ENCODE peak calls at places on chromosomes 7 and 10, in eight cellular contexts. D is naive B cell; F is AG09309; A is posterior vena cava; T is colonic mucosa; Q is pons; W is activated gamma-delta T cell treated with anti-CD3 and anti-CD28 coated beads, Interleukin-2, amount 50 U/mL, for 16 hours; S is H9. L is an unnamed sample.
A peak's percentile ranks its signal among the peaks of the same experiment; 100 is the strongest.

GRCh38 chr10:132978542-132978941 is 36.2 kb upstream of the CFAP46 start:
- DNase-seq in D (no peak), F (no peak), A (peak; percentile 34), T (no peak), Q (no peak), W (no peak), S (no peak), L (no peak)

GRCh38 chr10:132608511-132609195 is 71.1 kb downstream of the INPP5A start:
- DNase-seq in D (no peak), F (no peak), A (peak; percentile 65), T (no peak), Q (no peak), W (no peak), S (no peak), L (no peak)

GRCh38 chr7:74544706-74545469 is 91.2 kb downstream of the GTF2IRD1 start:
- DNase-seq in D (no peak), F (no peak), A (no peak), T (peak; percentile 76), Q (peak; percentile 23), W (no peak), S (peak; percentile 70), L (no peak)

GRCh38 chr7:79454325-79454960 is 976 bp upstream of the MAGI2 start:
- DNase-seq in D (no peak), F (no peak), A (peak; percentile 82), T (no peak), Q (no peak), W (no peak), S (peak; percentile 44), L (no peak)

GRCh38 chr10:17747883-17748550 is 4.0 kb upstream of the TMEM236 start:
- DNase-seq in D (no peak), F (no peak), A (no peak), T (no peak), Q (no peak), W (no peak), S (no peak), L (no peak)

GRCh38 chr10:5563237-5563961 is 38.6 kb downstream of the CALML3 start:
- DNase-seq in D (no peak), F (no peak), A (peak; percentile 71), T (no peak), Q (no peak), W (no peak), S (no peak), L (no peak)

GRCh38 chr10:98012654-98013053 is 17.8 kb downstream of the CRTAC1 start:
- DNase-seq in D (no peak), F (no peak), A (no peak), T (no peak), Q (no peak), W (no peak), S (no peak), L (no peak)

GRCh38 chr10:57098146-57098545 is 737.1 kb upstream of the ZWINT start:
- DNase-seq in D (no peak), F (no peak), A (no peak), T (no peak), Q (no peak), W (no peak), S (no peak), L (no peak)

GRCh38 chr7:131945313-131945831 is 388.9 kb upstream of the PODXL start:
- DNase-seq in D (no peak), F (no peak), A (peak; percentile 83), T (peak; percentile 49), Q (peak; percentile 25), W (no peak), S (peak; percentile 83), L (no peak)

GRCh38 chr7:12633589-12633988 is 53.8 kb upstream of the ARL4A start:
- DNase-seq in D (no peak), F (no peak), A (no peak), T (no peak), Q (no peak), W (no peak), S (no peak), L (no peak)